ENCODE peak calls at places on chromosomes 7 and 10, in nine cellular contexts. O is globus pallidus; T is activated CD8-positive, alpha-beta memory T cell treated with anti-CD3 and anti-CD28 coated beads, Interleukin-2, amount 50 U/mL, for 48 hours; K is RPMI7951; R is right cardiac atrium; B is astrocyte of the hippocampus; H is SK-MEL-5; M is stimulated activated CD4-positive, alpha-beta T cell treated with anti-CD3 and anti-CD28 coated beads, TNF-alpha, amount 100 ng/mL, for 24 hours; U is NCI-H1105 treated with DMSO at 0.1 percent for 48 hours. W is an unnamed sample.

GRCh38 chr10:79070611-79071534 is 2.1 kb downstream of the ZMIZ1 start:
- DNase-seq in O (peak; percentile 91), T (no peak), K (peak; percentile 78), R (peak; percentile 96), B (peak; percentile 90), H (peak; percentile 66), M (peak; percentile 20), U (peak; percentile 41), W (peak; percentile 94)

GRCh38 chr10:80260295-80261243 is 28.9 kb downstream of the MAT1A start:
- DNase-seq in O (no peak), T (peak; percentile 65), K (peak; percentile 12), R (no peak), B (peak; percentile 58), H (peak; percentile 62), M (peak; percentile 21), U (no peak), W (peak; percentile 21)

GRCh38 chr10:86658751-86659150 is 4.4 kb downstream of the OPN4 start:
- DNase-seq in O (no peak), T (no peak), K (no peak), R (no peak), B (no peak), H (no peak), M (no peak), U (no peak), W (no peak)

GRCh38 chr7:102453319-102453718 is 11.3 kb downstream of the ALKBH4 start:
- DNase-seq in O (no peak), T (no peak), K (no peak), R (no peak), B (no peak), H (no peak), M (no peak), U (no peak), W (no peak)

GRCh38 chr10:44993922-44994751 is 6.6 kb upstream of the ZNF22 start:
- DNase-seq in O (no peak), T (no peak), K (no peak), R (no peak), B (peak; percentile 53), H (peak; percentile 11), M (no peak), U (no peak), W (peak; percentile 81)

GRCh38 chr10:24727811-24728210 is 4.1 kb upstream of the ARHGAP21 start:
- DNase-seq in O (no peak), T (no peak), K (peak; percentile 40), R (no peak), B (peak; percentile 26), H (peak; percentile 34), M (no peak), U (no peak), W (no peak)

GRCh38 chr7:42237891-42238531 is 1.0 kb upstream of the GLI3 start:
- DNase-seq in O (peak; percentile 48), T (peak; percentile 49), K (peak; percentile 81), R (peak; percentile 75), B (peak; percentile 75), H (peak; percentile 55), M (no peak), U (no peak), W (peak; percentile 12)

GRCh38 chr10:354901-355617 is 219.8 kb downstream of the ZMYND11 start:
- DNase-seq in O (no peak), T (no peak), K (no peak), R (no peak), B (no peak), H (no peak), M (no peak), U (no peak), W (no peak)

GRCh38 chr7:131008840-131009651 is 275.0 kb upstream of the KLF14 start:
- DNase-seq in O (no peak), T (peak; percentile 52), K (peak; percentile 77), R (no peak), B (peak; percentile 45), H (peak; percentile 32), M (no peak), U (no peak), W (no peak)

GRCh38 chr10:94546058-94546595 is 539 bp downstream of the HELLS start:
- DNase-seq in O (no peak), T (no peak), K (peak; percentile 13), R (no peak), B (no peak), H (peak; percentile 9), M (peak; percentile 1), U (peak; percentile 35), W (peak; percentile 27)

GRCh38 chr10:95327367-95327766 is 36.6 kb upstream of the PDLIM1 start:
- DNase-seq in O (no peak), T (no peak), K (peak; percentile 58), R (peak; percentile 43), B (peak; percentile 56), H (no peak), M (no peak), U (peak; percentile 81), W (peak; percentile 44)

GRCh38 chr10:49307921-49308320 is 9.0 kb downstream of the C10orf71 start:
- DNase-seq in O (no peak), T (no peak), K (no peak), R (no peak), B (no peak), H (no peak), M (no peak), U (no peak), W (no peak)

GRCh38 chr7:138865843-138866242 is 67.8 kb upstream of the ATP6V0A4 start:
- DNase-seq in O (no peak), T (no peak), K (no peak), R (no peak), B (no peak), H (peak; percentile 75), M (peak; percentile 9), U (no peak), W (peak; percentile 17)

GRCh38 chr10:20552382-20552781 is 344.7 kb downstream of the NEBL start:
- DNase-seq in O (no peak), T (no peak), K (no peak), R (no peak), B (no peak), H (no peak), M (no peak), U (no peak), W (no peak)

GRCh38 chr10:33015798-33016547 is 57.9 kb upstream of the ITGB1 start:
- DNase-seq in O (no peak), T (no peak), K (peak; percentile 85), R (no peak), B (peak; percentile 71), H (peak; percentile 85), M (no peak), U (no peak), W (no peak)

GRCh38 chr10:22849077-22849810 is 78.6 kb upstream of the ARMC3 start:
- DNase-seq in O (peak; percentile 98), T (no peak), K (peak; percentile 67), R (peak; percentile 94), B (peak; percentile 92), H (peak; percentile 82), M (peak; percentile 2), U (no peak), W (peak; percentile 89)

GRCh38 chr7:151940048-151940845 is 16.0 kb upstream of the GALNTL5 start:
- DNase-seq in O (no peak), T (no peak), K (peak; percentile 53), R (peak; percentile 57), B (peak; percentile 9), H (no peak), M (no peak), U (no peak), W (no peak)

GRCh38 chr10:8485032-8485431 is 430.5 kb downstream of the GATA3 start:
- DNase-seq in O (no peak), T (no peak), K (no peak), R (no peak), B (no peak), H (no peak), M (no peak), U (no peak), W (no peak)

GRCh38 chr10:132353456-132354355 is 21.7 kb downstream of the LRRC27 start:
- DNase-seq in O (no peak), T (no peak), K (no peak), R (no peak), B (no peak), H (no peak), M (no peak), U (no peak), W (no peak)

GRCh38 chr10:101778151-101778780 is 2.4 kb upstream of the FGF8 start:
- DNase-seq in O (no peak), T (peak; percentile 57), K (no peak), R (no peak), B (no peak), H (no peak), M (no peak), U (no peak), W (no peak)

GRCh38 chr10:118501171-118501570 is 94.3 kb downstream of the PRLHR start:
- DNase-seq in O (no peak), T (no peak), K (peak; percentile 58), R (no peak), B (peak; percentile 7), H (no peak), M (no peak), U (no peak), W (peak; percentile 18)

GRCh38 chr10:88347597-88348304 is 235.4 kb downstream of the RNLS start:
- DNase-seq in O (no peak), T (no peak), K (no peak), R (no peak), B (no peak), H (no peak), M (no peak), U (no peak), W (peak; percentile 19)

GRCh38 chr7:69772699-69773436 is 174.6 kb downstream of the AUTS2 start:
- DNase-seq in O (no peak), T (no peak), K (no peak), R (no peak), B (no peak), H (no peak), M (no peak), U (no peak), W (no peak)

W was measured in cardiac muscle cell.